ENCODE peak calls at places on chromosomes 1 and 21, in nine cellular contexts. I is colonic mucosa; J is lower lobe of right lung; M is testis; Y is CD4-positive, CD25-positive, alpha-beta regulatory T cell; S is brain microvascular endothelial cell; D is upper lobe of right lung; H is cardiac muscle cell; V is GM23338. O is an unnamed sample.

GRCh38 chr1:214958491-214958890 is 124.0 kb upstream of the KCNK2 start:
- DNase-seq in S (no peak), V (no peak), D (no peak), H (no peak), J (no peak), M (no peak), I (no peak), Y (no peak), O (no peak)

GRCh38 chr1:206798384-206798996 is 26.2 kb upstream of the IL10 start:
- DNase-seq in Y (no peak), I (no peak), M (no peak), H (no peak), J (no peak), S (no peak), D (no peak), V (no peak), O (no peak)

GRCh38 chr21:44753357-44753756 is 42.0 kb upstream of the TSPEAR start:
- DNase-seq in D (peak), V (no peak), M (no peak), S (no peak), I (no peak), J (no peak), H (no peak), Y (no peak), O (no peak)

GRCh38 chr1:177567393-177567792 is 396.6 kb downstream of the BRINP2 start:
- DNase-seq in H (peak), V (peak), Y (no peak), J (no peak), I (no peak), M (no peak), S (no peak), D (no peak), O (no peak)

GRCh38 chr1:3914331-3914851 is 14.3 kb upstream of the C1orf174 start:
- DNase-seq in V (no peak), I (no peak), H (no peak), S (no peak), D (no peak), J (peak), Y (no peak), M (no peak), O (no peak)

GRCh38 chr1:203464743-203465142 is 10.9 kb upstream of the PRELP start:
- DNase-seq in D (no peak), V (no peak), S (no peak), I (no peak), M (no peak), Y (no peak), J (no peak), H (no peak), O (no peak)

GRCh38 chr1:2080884-2081283 is 30.7 kb downstream of the PRKCZ start:
- DNase-seq in I (no peak), M (no peak), H (no peak), Y (no peak), V (no peak), D (no peak), J (no peak), S (no peak), O (no peak)

GRCh38 chr1:81430955-81431646 is 369.6 kb upstream of the ADGRL2 start:
- DNase-seq in V (peak), Y (no peak), D (no peak), J (no peak), I (no peak), H (no peak), S (no peak), M (no peak), O (no peak)

GRCh38 chr1:109786531-109787021 is 22.9 kb upstream of the EPS8L3 start:
- DNase-seq in H (peak), D (peak), Y (no peak), J (peak), S (no peak), M (peak), V (no peak), I (peak), O (peak)

GRCh38 chr1:2554621-2555387 is 1.4 kb upstream of the TNFRSF14 start:
- DNase-seq in D (no peak), S (no peak), M (no peak), V (peak), I (peak), Y (peak), H (peak), J (no peak), O (no peak)

GRCh38 chr1:25131794-25132193 is 100.5 kb downstream of the SYF2 start:
- DNase-seq in J (no peak), S (no peak), Y (no peak), D (no peak), M (no peak), I (no peak), H (no peak), V (no peak), O (peak)

GRCh38 chr21:34889537-34890257 is 159.4 kb downstream of the RUNX1 start:
- DNase-seq in J (peak), D (peak), M (peak), I (peak), S (peak), V (peak), Y (peak), H (peak), O (peak)

GRCh38 chr21:42616366-42617340 is 36.8 kb upstream of the PDE9A start:
- DNase-seq in S (no peak), I (no peak), V (no peak), J (no peak), D (peak), H (no peak), Y (no peak), M (no peak), O (no peak)

GRCh38 chr21:39168800-39169199 is 14.5 kb downstream of the PSMG1 start:
- DNase-seq in H (no peak), V (no peak), M (no peak), J (no peak), I (no peak), D (no peak), S (no peak), Y (no peak), O (no peak)

GRCh38 chr1:27218736-27219135 is 15.7 kb upstream of the WDTC1 start:
- DNase-seq in D (no peak), V (no peak), H (peak), S (no peak), Y (no peak), J (no peak), M (no peak), I (no peak), O (no peak)

GRCh38 chr21:45895778-45896370 is 85.7 kb upstream of the COL6A1 start:
- DNase-seq in J (peak), M (no peak), I (no peak), S (no peak), V (no peak), H (no peak), D (no peak), Y (no peak), O (no peak)

GRCh38 chr21:37367758-37368535 is 1.4 kb downstream of the DYRK1A start:
- DNase-seq in J (peak), I (peak), Y (peak), S (peak), D (peak), H (peak), V (peak), M (peak), O (no peak)

GRCh38 chr1:9128520-9129371 is at the start of gene GPR157:
- DNase-seq in I (peak), Y (peak), H (peak), V (peak), J (peak), S (peak), D (peak), M (peak), O (peak)

GRCh38 chr1:89622895-89623294 is 10.0 kb upstream of the LRRC8C start:
- DNase-seq in Y (no peak), H (peak), S (no peak), J (no peak), D (no peak), M (no peak), I (no peak), V (no peak), O (no peak)

GRCh38 chr1:216330262-216330661 is 93.0 kb downstream of the USH2A start:
- DNase-seq in V (no peak), M (no peak), H (no peak), S (no peak), J (no peak), D (no peak), I (no peak), Y (no peak), O (no peak)

GRCh38 chr1:37808369-37809319 is 636 bp upstream of the YRDC start:
- DNase-seq in Y (no peak), D (peak), H (peak), V (peak), M (peak), S (peak), J (peak), I (peak), O (peak)

DNA sequence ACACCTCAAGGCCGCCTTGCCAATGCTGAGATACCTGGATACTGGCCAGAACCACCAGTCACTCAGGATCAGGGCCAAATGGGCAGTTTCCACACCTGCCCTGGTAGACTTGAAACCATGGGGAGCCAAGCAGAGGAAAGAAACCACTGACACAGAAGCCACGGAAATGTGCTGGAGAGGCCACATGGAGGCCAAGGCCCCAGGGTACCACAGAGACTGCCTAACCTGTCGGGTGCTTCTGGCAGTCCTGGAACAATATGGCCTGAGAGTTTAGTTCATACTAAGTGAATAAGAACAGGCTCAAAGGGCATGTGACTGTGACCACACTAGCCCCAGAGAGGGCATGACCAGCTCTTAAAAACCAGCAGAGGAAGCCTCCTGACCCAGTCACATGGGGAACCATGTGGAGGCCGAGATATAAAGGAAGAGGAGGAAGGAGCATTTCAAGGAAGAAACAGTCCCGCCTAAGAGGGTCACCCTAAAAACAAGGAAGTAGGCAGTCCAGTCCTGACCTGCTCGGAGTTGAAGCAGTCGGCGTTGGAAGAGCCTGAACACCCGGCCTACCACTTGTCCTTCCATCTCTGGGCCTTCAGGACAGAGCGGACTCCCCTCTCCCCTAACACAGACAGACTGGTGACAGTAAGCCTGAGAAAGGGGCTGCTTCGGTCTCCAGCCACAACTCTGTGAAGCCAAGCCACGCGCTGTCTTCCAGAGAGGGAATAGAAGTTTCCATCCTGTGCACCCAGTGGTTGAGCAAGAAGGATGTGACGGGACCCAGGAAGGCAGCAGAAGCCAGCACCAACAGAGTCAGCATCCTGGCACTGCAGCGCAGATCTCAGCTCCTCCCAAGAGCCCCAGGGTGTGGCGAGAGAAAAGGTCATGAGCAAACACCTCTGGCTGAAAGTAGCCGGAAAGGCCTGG is at the start of gene DENND2D:
- DNase-seq in Y (no peak), J (peak), S (no peak), V (no peak), H (no peak), I (peak), M (peak), D (peak), O (no peak)
- H3K27ac ChIP-seq in Y (peak), J (peak), S (no peak), V (no peak), H (no peak), I (peak), M (no peak), D (peak), O (no peak)

DNA sequence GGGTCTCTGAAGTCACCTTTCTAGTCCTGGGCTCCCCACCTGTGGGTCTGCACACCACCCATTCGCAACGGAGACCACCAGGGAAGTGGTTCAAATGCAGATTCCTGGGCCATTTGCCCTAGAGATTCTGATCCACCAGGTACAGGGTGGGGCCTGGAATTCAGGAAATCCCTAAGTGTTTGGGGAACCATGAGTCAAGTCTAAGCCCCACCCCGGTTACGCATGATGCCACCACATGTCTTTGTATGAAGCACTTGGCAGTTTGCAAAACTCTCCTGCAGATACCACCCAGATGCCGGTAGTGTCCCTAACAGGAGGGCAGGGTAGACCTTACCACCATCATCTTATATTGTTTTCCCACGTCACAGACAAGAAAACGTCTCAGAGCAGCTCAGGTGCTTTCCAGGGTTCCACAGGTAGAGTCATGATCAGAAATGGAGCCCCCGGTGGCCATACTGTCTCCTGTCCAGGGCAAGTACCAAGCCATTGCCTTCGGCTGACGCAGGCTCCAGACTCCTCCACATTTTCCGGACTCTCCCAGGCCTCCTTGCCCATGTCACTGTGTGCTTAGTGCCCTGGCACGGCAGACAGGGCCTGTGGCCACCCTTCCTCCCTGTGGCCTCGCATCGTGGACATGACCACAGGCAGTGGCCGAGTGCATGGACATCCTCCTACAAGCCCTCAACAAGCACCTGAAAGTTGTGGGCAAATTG is 89.2 kb upstream of the TMEM51 start:
- DNase-seq in V (no peak), J (no peak), S (no peak), Y (no peak), M (no peak), I (no peak), D (no peak), H (no peak), O (no peak)
- H3K4me3 ChIP-seq in V (no peak), J (no peak), S (no peak), Y (no peak), M (no peak), I (no peak), D (no peak), H (no peak), O (no peak)

DNA sequence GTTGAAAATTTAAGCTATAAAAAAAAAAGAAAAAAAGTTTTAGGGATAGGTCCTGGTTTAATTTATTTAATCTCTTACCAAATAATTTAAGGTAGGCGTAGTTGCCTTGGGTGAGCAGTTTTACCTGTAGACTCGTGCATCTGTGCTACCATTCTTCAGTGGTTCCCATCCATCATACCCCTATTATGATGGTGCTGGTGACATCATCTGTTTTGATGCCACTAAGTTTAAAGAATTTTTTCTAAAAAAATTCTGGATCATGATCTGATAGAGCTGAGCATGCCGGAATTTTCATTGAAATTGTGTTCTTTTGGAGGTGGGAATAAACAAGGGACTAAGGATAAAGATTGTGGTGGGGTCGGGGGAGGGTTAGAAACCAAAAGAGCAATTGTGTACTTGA is 15.7 kb downstream of the LAMC1 start:
- DNase-seq in S (no peak), D (no peak), I (no peak), J (no peak), M (no peak), V (no peak), H (no peak), Y (no peak), O (no peak)
- H3K27ac ChIP-seq in S (peak), D (no peak), I (no peak), J (no peak), M (no peak), V (no peak), H (no peak), Y (no peak), O (peak)

DNA sequence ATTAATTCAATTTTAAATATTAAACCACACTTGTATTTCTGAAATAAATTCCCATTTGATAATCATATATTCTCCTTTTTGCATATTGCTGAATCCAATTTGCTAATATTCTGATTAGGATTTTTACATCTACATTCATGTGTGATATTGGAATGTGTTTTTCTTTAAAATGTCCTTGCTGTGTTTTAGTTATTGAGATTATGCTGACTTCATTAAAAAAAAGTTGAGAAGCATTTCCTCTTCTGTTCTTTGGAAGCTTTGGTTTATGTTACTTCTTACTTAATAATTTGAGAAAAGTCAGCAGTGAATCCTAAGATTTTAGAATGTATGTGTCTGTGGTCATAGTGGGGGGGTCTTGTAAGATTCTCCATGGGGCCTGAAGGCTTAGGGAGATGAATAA is 57.1 kb downstream of the ODF2L start:
- DNase-seq in Y (no peak), J (no peak), D (no peak), M (no peak), S (no peak), H (no peak), I (no peak), V (no peak), O (no peak)
- H3K4me3 ChIP-seq in Y (no peak), J (no peak), D (no peak), M (no peak), S (no peak), H (no peak), I (no peak), V (no peak), O (no peak)

DNA sequence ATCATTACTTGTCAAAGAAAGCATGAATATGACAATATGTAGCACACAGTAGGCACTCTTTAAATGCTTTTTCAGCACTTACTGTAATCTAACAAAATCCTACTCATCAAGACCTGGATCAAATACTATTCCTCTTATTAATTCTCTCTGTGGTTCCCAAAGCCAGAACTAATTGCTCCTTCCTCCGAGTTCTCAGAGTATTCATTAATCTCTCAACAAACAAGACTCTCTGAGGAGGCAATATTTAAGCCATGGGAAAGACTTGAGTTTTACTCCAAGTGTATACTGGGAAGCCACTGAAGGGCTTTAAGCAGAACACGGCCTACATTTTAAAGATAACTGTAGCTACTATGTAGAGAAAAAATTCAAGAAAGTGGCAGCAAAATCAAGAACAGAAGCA is 79.7 kb downstream of the ENAH start:
- DNase-seq in D (no peak), J (no peak), S (no peak), M (no peak), Y (no peak), H (no peak), V (no peak), I (no peak), O (no peak)
- H3K27ac ChIP-seq in D (no peak), J (no peak), S (no peak), M (no peak), Y (no peak), H (peak), V (no peak), I (no peak), O (no peak)

GRCh38 chr1:46800742-46801141 is 1.9 kb downstream of the CYP4B1 start:
- DNase-seq in I (no peak), M (no peak), D (no peak), J (no peak), Y (no peak), S (no peak), V (no peak), H (no peak), O (no peak)

GRCh38 chr1:46801323-46802055 is 2.6 kb downstream of the CYP4B1 start:
- DNase-seq in I (no peak), M (no peak), S (no peak), H (no peak), D (no peak), Y (no peak), V (no peak), J (no peak), O (no peak)

GRCh38 chr1:46804027-46804889 is 5.4 kb downstream of the CYP4B1 start:
- DNase-seq in D (no peak), Y (no peak), J (no peak), V (no peak), M (peak), H (no peak), I (no peak), S (no peak), O (no peak)

GRCh38 chr1:46802901-46803574 is 4.2 kb downstream of the CYP4B1 start:
- DNase-seq in H (no peak), Y (no peak), J (no peak), I (no peak), M (no peak), V (no peak), D (no peak), S (no peak), O (no peak)

DNA sequence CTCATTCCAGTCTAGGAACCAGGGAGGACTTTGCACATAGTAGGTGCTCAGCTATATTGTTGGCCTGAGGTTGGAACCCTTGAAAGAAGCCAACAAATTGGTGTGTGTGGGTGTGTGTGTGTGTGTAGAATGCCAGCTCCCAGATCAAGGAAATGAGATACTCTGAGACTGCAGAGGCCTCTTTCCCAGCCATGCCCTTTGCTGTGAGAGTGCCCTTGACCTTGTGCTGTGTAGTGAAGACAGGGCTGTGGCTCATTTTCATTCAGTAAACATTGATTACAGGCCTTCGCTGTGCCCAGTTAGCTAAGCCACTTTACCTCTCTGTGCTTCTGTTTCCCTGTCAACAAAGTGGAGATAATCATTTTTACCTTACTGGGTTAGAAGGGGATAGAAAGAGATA is 3.2 kb downstream of the CYP4B1 start:
- DNase-seq in D (no peak), S (no peak), Y (no peak), J (no peak), I (no peak), M (peak), V (no peak), H (no peak), O (no peak)
- H3K4me3 ChIP-seq in D (peak), S (no peak), Y (no peak), J (peak), I (no peak), M (no peak), V (no peak), H (no peak), O (no peak)

O was measured in SJSA1.